ENCODE peak calls at places on chromosomes 6 and 20, in five cellular contexts. S is stomach, O is H9, I is tibial nerve, P is endodermal cell. B is an unnamed sample. For H3K4me1, the result is how much of the 10 kb centered on the place peaks cover.

GRCh38 chr6:114085206-114085605 is 114.3 kb upstream of the HDAC2 start:
- DNase-seq in O (no peak), S (no peak), P (no peak), I (no peak), B (no peak)

GRCh38 chr20:25669826-25670422 is 26.7 kb downstream of the ZNF337 start:
- DNase-seq in S (no peak), I (no peak), P (peak), O (peak), B (no peak)

GRCh38 chr6:165971202-165971601 is 196.4 kb downstream of the TBXT start:
- DNase-seq in S (no peak), P (no peak), O (no peak), I (no peak), B (no peak)

GRCh38 chr20:59920944-59921343 is 12.5 kb downstream of the SYCP2 start:
- DNase-seq in S (no peak), P (no peak), I (no peak), O (no peak), B (no peak)

GRCh38 chr6:152636675-152637421 is at the start of gene SYNE1:
- DNase-seq in S (peak), P (peak), I (no peak), O (peak), B (peak)

GRCh38 chr20:20743511-20744169 is 31.2 kb upstream of the RALGAPA2 start:
- DNase-seq in O (peak), I (peak), S (peak), P (peak), B (peak)

GRCh38 chr6:167742719-167743303 is 83.9 kb upstream of the AFDN start:
- DNase-seq in O (no peak), S (no peak), I (no peak), P (peak), B (no peak)

GRCh38 chr6:10210052-10210451 is 204.8 kb downstream of the TFAP2A start:
- DNase-seq in P (no peak), O (no peak), S (no peak), I (no peak), B (no peak)

GRCh38 chr6:102553214-102553613 is 1159.7 kb downstream of the GRIK2 start:
- DNase-seq in S (no peak), O (no peak), I (no peak), P (no peak), B (no peak)

GRCh38 chr20:50009521-50010454 is 27.0 kb downstream of the SNAI1 start:
- DNase-seq in I (no peak), S (no peak), P (peak), O (no peak), B (no peak)

GRCh38 chr6:2853766-2854393 is 12.2 kb upstream of the SERPINB1 start:
- DNase-seq in P (peak), O (peak), S (no peak), I (no peak), B (no peak)

GRCh38 chr20:59776626-59777320 is 156.7 kb downstream of the SYCP2 start:
- DNase-seq in S (no peak), P (peak), O (peak), I (no peak), B (no peak)

GRCh38 chr6:106540907-106541306 is 88.4 kb downstream of the RTN4IP1 start:
- DNase-seq in O (no peak), I (no peak), S (no peak), P (no peak), B (no peak)

GRCh38 chr20:17946572-17947473 is 21.8 kb downstream of the SNX5 start:
- DNase-seq in O (no peak), S (no peak), I (no peak), P (no peak), B (no peak)

GRCh38 chr20:35796556-35796955 is 24.7 kb downstream of the PHF20 start:
- DNase-seq in S (no peak), P (no peak), I (no peak), O (no peak), B (no peak)

GRCh38 chr6:18990313-18990978 is 603.3 kb downstream of the RNF144B start:
- DNase-seq in I (no peak), P (peak), O (peak), S (peak), B (peak)

DNA sequence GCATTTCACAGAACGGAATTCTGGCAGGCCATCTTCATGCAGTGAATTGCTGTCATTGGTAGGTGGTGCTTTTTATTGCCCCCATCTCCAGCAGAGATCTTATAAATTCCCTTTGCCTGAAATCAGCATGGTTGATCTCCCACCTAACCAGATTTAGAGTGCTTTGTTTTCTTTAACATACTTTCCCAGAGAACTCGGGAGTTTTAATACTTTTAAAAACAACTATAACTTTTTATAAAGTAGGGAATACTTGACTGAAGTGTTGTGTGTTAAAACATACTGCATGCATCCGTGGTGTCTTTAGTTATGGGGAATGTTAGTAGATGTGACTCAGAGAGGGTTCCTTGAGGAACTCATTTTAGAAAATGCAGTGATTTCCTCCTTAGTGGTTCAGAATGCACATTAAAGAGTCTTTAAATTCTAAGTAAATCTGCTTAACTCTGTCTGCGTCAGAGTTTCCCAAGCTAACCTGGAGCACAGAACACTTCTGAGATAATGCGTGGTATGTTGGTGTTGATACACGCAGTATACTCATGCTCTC is 54.9 kb downstream of the AKAP12 start:
- DNase-seq in I (no peak), S (no peak), P (no peak), O (no peak), B (no peak)
- H3K27ac ChIP-seq in I (no peak), S (no peak), P (no peak), O (no peak), B (no peak)

DNA sequence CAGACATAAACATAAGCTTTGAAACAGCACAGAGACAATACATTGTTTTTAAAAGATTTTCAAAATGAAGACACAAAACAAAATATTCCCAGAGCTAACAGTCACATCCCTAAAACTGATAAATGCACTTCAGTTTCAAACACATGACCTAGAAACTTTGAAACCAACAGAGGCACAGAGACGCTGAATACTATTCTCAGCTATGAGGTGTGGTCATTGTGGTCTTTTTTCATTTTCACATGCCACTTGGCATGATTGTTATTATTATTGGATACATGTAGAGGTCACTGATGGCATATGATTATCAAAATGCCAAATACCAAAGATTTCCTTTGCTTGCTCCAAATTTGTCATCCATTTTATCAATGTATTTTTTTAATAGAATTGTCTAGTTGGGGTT is 306.9 kb downstream of the QKI start:
- DNase-seq in S (no peak), O (no peak), I (no peak), P (no peak), B (no peak)
- H3K4me1 ChIP-seq in S (under half), O (under half), I (under half), P (under half), B (under half)

DNA sequence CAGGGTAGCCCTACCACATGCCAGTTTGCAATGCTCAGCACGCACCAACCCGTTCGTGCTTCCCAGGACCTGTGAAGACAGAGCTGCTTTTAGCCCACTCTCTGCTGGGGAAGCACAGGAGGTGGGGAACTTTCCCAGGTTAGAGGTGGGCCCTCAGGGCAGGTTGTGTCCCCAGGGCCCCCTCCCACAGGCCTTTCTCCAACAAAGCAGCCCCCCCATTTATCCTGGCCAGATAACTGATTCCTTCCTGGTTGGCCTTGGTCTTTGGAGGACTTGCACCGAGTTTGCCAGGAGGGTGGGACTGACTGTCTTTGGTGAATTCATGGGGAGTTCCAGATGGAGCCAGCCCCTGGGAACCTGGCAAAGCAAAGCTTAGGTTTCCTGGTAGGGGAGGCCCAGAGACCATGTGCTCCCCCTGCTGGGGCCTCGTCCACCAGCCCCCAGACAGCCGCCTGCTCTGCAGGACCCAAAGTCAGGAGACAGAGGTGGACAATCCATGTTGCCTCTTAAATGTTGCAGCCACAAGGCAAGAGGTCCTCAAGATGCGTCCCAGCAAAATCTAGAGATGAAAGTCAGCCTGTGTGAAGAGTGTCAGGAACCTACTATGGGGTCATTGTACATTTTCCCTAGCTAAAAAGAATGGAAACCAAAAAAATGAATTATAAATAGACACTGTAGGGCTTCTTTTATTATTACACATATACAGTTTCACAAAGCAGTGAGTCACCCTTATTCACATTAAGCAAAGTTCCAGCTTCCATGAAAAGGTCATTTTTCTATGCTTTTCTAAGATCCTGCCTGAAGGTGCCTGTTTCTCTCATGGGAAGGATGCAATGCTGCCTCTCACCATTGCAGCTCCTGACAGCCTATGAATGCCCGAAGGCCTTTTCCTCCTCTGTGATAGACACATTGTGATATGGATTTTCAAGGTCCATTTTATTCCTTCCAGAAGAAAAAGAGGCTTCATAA is 497.8 kb downstream of the PREX1 start:
- DNase-seq in O (peak), S (no peak), P (peak), I (no peak), B (no peak)
- TF ChIP-seq CTCF in O (peak), S (no peak), P (peak), I (no peak), B (no peak)

GRCh38 chr6:147756000-147756399 is 247.5 kb downstream of the SAMD5 start:
- DNase-seq in O (no peak), P (no peak), S (no peak), I (no peak), B (no peak)
- H3K27ac ChIP-seq in O (no peak), P (no peak), S (no peak), I (no peak), B (no peak)

DNA sequence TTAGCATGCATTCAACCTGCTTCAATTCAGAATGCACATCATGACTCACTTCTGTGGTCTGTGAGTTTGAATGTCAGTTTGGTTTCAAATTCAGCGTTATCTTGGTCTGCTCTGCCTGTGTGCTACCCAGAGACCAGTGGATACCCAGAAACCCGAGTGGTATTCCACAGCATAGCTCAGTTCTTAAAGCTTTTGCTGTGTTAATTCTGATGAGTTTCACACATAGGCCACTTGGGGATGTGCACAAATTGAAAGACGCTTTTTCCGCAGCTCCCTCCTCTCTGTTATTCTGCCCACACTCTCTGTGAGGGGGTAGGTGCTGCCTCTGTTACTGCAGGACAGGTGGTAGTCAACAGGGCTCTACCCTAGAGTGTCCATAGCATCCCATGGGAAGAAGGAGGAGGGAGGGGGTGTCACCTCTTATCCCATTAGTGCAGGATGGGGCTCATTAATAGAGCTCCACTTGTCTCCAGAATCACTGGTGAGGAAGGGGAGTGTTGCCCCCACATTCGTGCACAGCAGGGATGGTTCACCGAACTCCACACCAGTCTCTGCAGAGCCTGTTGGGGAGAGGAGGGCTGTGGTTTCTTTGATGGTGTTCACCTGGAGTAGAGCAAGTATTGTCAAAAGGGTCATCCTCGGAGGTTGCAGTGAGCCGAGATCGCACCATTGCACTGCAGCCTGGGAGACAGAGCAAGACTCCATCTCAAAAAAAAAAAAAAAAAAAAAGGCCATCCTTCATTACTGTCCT is 29.2 kb upstream of the SDCBP2 start:
- DNase-seq in O (no peak), I (no peak), S (no peak), P (no peak), B (no peak)
- H3K4me1 ChIP-seq in O (under half), I (under half), S (under half), P (under half), B (under half)

GRCh38 chr6:31717499-31718222 is 2.5 kb downstream of the LY6G6D start:
- DNase-seq in O (peak), I (no peak), P (peak), S (no peak), B (no peak)
- TF ChIP-seq CTCF in O (peak), I (no peak), P (peak), S (no peak), B (no peak)

DNA sequence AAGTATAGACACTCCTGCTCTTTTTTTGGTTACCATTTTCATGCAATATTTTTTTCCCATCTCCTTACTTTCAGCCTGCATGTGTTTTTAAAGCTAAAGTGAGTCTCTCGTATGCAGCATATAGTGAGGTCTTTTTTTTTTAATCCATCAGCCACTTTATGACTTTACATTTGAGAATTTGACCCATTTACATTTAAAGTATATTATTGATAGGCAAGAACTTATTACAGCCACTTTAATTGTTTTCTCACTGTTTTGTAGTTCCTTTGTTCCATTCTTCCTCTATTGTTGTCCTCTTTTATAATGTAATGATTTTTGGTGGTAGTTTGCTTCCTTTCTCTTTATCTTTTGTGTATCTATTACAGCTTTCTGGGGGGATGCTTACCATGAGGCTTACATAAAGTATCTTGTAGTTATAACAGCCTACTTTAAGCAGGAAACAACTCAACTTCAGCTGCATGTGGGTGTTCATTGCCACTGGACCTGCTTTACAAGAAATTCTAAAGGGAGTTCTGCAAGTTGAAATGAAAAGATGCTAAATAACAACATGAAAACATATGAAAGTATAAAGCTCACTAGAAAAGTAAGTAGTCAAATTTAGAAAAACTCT is 71.8 kb downstream of the TNFAIP3 start:
- DNase-seq in I (no peak), P (no peak), S (no peak), O (no peak), B (no peak)
- H3K27ac ChIP-seq in I (no peak), P (no peak), S (no peak), O (no peak), B (no peak)

GRCh38 chr6:56720882-56721281 is 78.2 kb upstream of the DST start:
- DNase-seq in O (no peak), P (no peak), I (no peak), S (no peak), B (no peak)

GRCh38 chr6:56729719-56730118 is 87.0 kb upstream of the DST start:
- DNase-seq in I (no peak), O (no peak), S (no peak), P (no peak), B (no peak)

GRCh38 chr6:56724455-56724854 is 81.8 kb upstream of the DST start:
- DNase-seq in P (no peak), O (no peak), I (no peak), S (no peak), B (no peak)

GRCh38 chr6:56727097-56727845 is 84.6 kb upstream of the DST start:
- DNase-seq in I (no peak), O (no peak), P (no peak), S (no peak), B (no peak)

GRCh38 chr6:56725257-56725656 is 82.6 kb upstream of the DST start:
- DNase-seq in S (no peak), I (no peak), O (no peak), P (no peak), B (no peak)
- H3K4me1 ChIP-seq in S (under half), I (under half), O (under half), P (under half), B (under half)

DNA sequence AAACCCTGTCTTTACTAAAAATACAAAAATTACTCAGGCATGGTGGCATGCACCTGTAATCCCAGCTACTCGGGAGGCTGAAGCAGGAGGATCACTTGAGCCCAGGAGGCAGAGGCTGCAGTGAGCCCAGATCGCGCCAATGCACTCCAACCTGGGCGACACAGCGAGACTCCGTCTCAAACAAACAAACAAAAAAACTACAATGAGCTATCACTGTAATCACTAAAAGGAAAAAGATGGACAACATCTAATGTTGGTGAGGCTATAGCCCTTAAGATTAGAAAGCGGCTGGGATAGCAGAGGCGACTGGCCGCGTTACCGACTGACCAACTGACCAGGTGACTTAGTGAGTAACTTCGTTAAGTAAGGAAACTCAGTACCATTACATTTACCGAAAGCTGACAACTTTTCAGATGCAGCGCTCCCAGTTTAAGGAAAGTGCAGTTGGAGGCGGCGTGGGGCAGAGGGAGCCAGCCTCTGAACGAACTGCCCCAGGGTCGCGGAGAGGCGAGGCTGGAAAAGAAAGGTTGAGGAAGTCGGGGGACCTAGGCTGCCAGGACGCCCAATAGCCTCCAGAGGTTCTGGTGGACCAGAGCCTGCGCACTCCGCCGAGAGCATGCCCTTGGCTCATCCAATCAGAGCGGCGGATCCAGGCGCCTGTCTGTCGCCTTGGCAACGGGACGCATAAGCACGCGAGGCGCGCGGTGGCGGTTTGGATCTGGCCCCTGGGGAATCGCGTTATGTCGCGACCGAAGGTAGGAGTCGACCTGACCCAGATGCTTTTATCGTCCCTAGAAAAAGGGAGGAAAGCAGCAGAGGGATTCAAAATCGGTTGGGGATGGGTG is 8.9 kb downstream of the TTLL9 start:
- DNase-seq in I (peak), S (peak), O (peak), P (peak), B (peak)
- TF ChIP-seq CTCF in I (no peak), S (no peak), O (peak), P (peak), B (no peak)

DNA sequence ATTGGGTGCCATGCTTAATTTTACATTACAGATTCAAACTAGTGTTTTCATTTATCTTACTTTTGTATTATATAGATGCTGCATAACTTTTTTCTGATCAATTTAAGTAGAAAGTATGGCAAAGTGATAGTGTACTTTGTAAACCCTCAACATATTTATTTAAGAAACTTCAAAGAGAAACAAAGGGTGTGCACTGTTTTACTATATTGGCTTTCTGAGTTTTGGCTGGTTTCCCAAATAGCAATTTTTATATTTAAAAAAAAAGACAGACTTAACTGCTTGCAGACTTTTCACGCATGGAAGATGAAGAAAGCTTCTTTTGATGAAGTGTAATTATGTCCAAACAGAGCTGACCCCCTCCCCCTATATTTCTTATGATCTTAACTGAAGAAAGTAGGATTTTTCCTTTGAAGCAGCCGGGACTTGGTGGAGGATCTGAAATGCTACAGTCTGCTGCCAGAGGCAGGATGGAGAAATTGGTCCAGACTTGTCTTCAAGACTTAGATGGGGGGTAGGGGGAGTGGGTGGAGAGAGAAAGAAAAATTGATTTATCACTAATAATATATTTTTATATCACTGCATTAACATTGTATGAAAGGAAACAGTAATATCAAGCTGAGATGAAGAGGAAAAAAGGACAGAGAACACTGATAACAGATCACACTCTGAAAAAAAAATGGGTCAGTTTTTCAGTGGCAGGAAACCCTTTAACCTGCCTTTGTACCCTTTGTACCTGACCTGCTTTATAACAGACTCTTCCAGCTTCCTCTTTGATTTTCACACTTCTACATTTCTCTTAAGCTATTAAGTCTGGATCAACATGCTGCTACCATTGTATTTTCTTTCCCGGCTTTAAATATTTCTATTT is 56.0 kb upstream of the SUPT3H start:
- DNase-seq in P (no peak), O (no peak), S (no peak), I (no peak), B (no peak)
- H3K27ac ChIP-seq in P (no peak), O (no peak), S (no peak), I (peak), B (no peak)

B was measured in lung.